ENCODE peak calls at places on chromosomes 12 and 14, in ten cellular contexts. Y is HFF-Myc; J is NCI-H1092 treated with DMSO at 0.1 percent for 48 hours; W is tibial artery; V is endodermal cell; K is LNCaP clone FGC; X is fibroblast of the conjunctiva; D is CD8-positive, alpha-beta memory T cell; C is aorta; G is stimulated activated CD4-positive, alpha-beta T cell treated with anti-CD3 and anti-CD28 coated beads, Interleukin-4, amount 100 ng/mL, for 1 hour. M is an unnamed sample.

GRCh38 chr12:123998960-123999359 is 25.9 kb downstream of the ZNF664 start:
- DNase-seq in V (no peak), K (no peak), C (no peak), G (no peak), Y (no peak), W (no peak), X (no peak), D (no peak), J (no peak), M (no peak)

GRCh38 chr14:89427426-89428162 is 10.6 kb upstream of the FOXN3 start:
- DNase-seq in Y (no peak), K (no peak), V (no peak), W (peak; percentile 63), C (no peak), D (no peak), G (no peak), J (no peak), X (peak; percentile 42), M (no peak)

GRCh38 chr12:13962699-13963098 is 18.7 kb downstream of the GRIN2B start:
- DNase-seq in V (peak; percentile 89), J (no peak), K (no peak), W (no peak), D (no peak), X (no peak), C (no peak), G (no peak), Y (no peak), M (no peak)

GRCh38 chr12:67155863-67156262 is 113.3 kb upstream of the CAND1 start:
- DNase-seq in J (no peak), D (no peak), K (no peak), G (no peak), V (no peak), Y (no peak), X (peak; percentile 16), C (no peak), W (no peak), M (peak; percentile 54)

GRCh38 chr14:94423465-94424056 is 29.0 kb downstream of the SERPINA11 start:
- DNase-seq in K (no peak), V (peak; percentile 95), G (peak; percentile 46), Y (peak; percentile 15), D (no peak), C (peak; percentile 87), J (peak; percentile 4), W (peak; percentile 73), X (peak; percentile 39), M (peak; percentile 50)

GRCh38 chr12:4506870-4507269 is 31.8 kb upstream of the RAD51AP1 start:
- DNase-seq in D (peak; percentile 57), C (no peak), G (no peak), Y (peak; percentile 39), X (no peak), K (no peak), W (no peak), J (no peak), V (no peak), M (peak; percentile 4)

GRCh38 chr14:71415404-71415690 is 508.1 kb downstream of the PCNX1 start:
- DNase-seq in Y (no peak), D (no peak), C (no peak), X (peak; percentile 56), W (no peak), K (no peak), V (no peak), G (no peak), J (no peak), M (no peak)

GRCh38 chr12:19915392-19916192 is 452.7 kb upstream of the PDE3A start:
- DNase-seq in G (no peak), K (peak; percentile 48), D (no peak), V (no peak), X (peak; percentile 26), C (no peak), J (peak; percentile 73), W (no peak), Y (peak; percentile 33), M (peak; percentile 54)

GRCh38 chr14:99660006-99660566 is 15.2 kb downstream of the HHIPL1 start:
- DNase-seq in C (no peak), Y (no peak), J (no peak), X (no peak), G (no peak), K (no peak), D (no peak), V (peak; percentile 54), W (no peak), M (peak; percentile 25)

GRCh38 chr12:48556631-48557030 is 13.2 kb downstream of the LALBA start:
- DNase-seq in V (peak; percentile 58), K (no peak), C (no peak), G (no peak), J (no peak), D (no peak), X (no peak), W (no peak), Y (no peak), M (no peak)

GRCh38 chr14:77043177-77043983 is 14.9 kb upstream of the IRF2BPL start:
- DNase-seq in C (peak; percentile 60), K (no peak), X (peak; percentile 78), V (peak; percentile 84), G (peak; percentile 41), J (no peak), W (no peak), D (peak; percentile 65), Y (no peak), M (no peak)

GRCh38 chr12:109428038-109428629 is 49.0 kb downstream of the KCTD10 start:
- DNase-seq in J (peak; percentile 57), W (peak; percentile 87), V (peak; percentile 96), Y (peak; percentile 52), C (peak; percentile 94), X (peak; percentile 73), G (peak; percentile 74), D (peak; percentile 55), K (peak; percentile 37), M (peak; percentile 29)

GRCh38 chr14:48937796-48938195 is 648.4 kb downstream of the RPS29 start:
- DNase-seq in C (no peak), V (no peak), J (no peak), X (no peak), D (no peak), W (no peak), Y (no peak), G (no peak), K (no peak), M (no peak)

GRCh38 chr12:117421987-117422386 is 60.6 kb upstream of the NOS1 start:
- DNase-seq in V (no peak), K (no peak), Y (no peak), G (no peak), J (no peak), C (no peak), W (no peak), D (no peak), X (no peak), M (no peak)

GRCh38 chr12:2052861-2053674 is at the start of gene CACNA1C:
- DNase-seq in G (peak; percentile 38), X (no peak), K (no peak), Y (no peak), W (peak; percentile 85), V (peak; percentile 91), C (peak; percentile 90), D (peak; percentile 22), J (peak; percentile 77), M (peak; percentile 20)

GRCh38 chr12:109386079-109386473 is 38.4 kb downstream of the MYO1H start:
- DNase-seq in J (no peak), C (no peak), Y (no peak), V (no peak), W (no peak), D (no peak), X (no peak), K (no peak), G (no peak), M (no peak)

GRCh38 chr14:104767634-104767918 is 14.6 kb downstream of the SIVA1 start:
- DNase-seq in V (no peak), Y (no peak), G (no peak), C (no peak), D (no peak), J (no peak), X (no peak), W (no peak), K (no peak), M (no peak)

GRCh38 chr12:50981319-50982239 is 29.2 kb downstream of the HIGD1C start:
- DNase-seq in X (no peak), C (no peak), V (no peak), D (no peak), Y (no peak), G (no peak), J (no peak), K (no peak), W (no peak), M (no peak)

GRCh38 chr12:31011746-31012567 is 61.7 kb upstream of the DDX11 start:
- DNase-seq in K (no peak), W (peak; percentile 48), D (no peak), X (no peak), C (no peak), G (no peak), Y (no peak), J (no peak), V (peak; percentile 76), M (no peak)

GRCh38 chr14:35346738-35347322 is 54.6 kb downstream of the PSMA6 start:
- DNase-seq in K (no peak), X (no peak), J (no peak), W (no peak), V (peak; percentile 55), G (no peak), D (no peak), Y (no peak), C (no peak), M (no peak)

M was measured in kidney glomerular epithelial cell.